ENCODE peak calls at places on chromosomes 7 and 10, in eight cellular contexts. V is LoVo; O is posterior vena cava; P is activated T-helper 9 cell treated with anti-CD3 and anti-CD28 coated beads, Interleukin-2, amount 50 U/mL, for 16 hours; X is mucosa of gallbladder; T is H1; G is KG1; D is HCEC 1CT. K is an unnamed sample.

GRCh38 chr7:132516042-132516840 is 60.0 kb downstream of the PLXNA4 start:
- DNase-seq in V (peak; percentile 16), O (no peak), P (no peak), X (peak; percentile 65), T (no peak), G (no peak), D (no peak), K (no peak)

GRCh38 chr7:139691253-139691781 is 86.5 kb downstream of the HIPK2 start:
- DNase-seq in V (peak; percentile 14), O (no peak), P (no peak), X (peak; percentile 24), T (no peak), G (no peak), D (no peak), K (no peak)

GRCh38 chr10:122054046-122055025 is 65.4 kb downstream of the TACC2 start:
- DNase-seq in V (peak; percentile 48), O (peak; percentile 87), P (no peak), X (peak; percentile 57), T (peak; percentile 80), G (no peak), D (peak; percentile 75), K (no peak)

GRCh38 chr10:1419796-1420429 is 317.4 kb downstream of the ADARB2 start:
- DNase-seq in V (no peak), O (no peak), P (no peak), X (no peak), T (no peak), G (no peak), D (no peak), K (no peak)

GRCh38 chr10:73744690-73744994 is 470 bp downstream of the SEC24C start:
- DNase-seq in V (peak; percentile 53), O (peak; percentile 86), P (peak; percentile 42), X (peak; percentile 23), T (no peak), G (no peak), D (peak; percentile 53), K (no peak)

GRCh38 chr7:138865843-138866242 is 67.8 kb upstream of the ATP6V0A4 start:
- DNase-seq in V (no peak), O (no peak), P (no peak), X (no peak), T (peak; percentile 58), G (peak; percentile 6), D (no peak), K (no peak)

GRCh38 chr10:30862486-30862885 is 169.2 kb downstream of the ZNF438 start:
- DNase-seq in V (no peak), O (no peak), P (no peak), X (no peak), T (no peak), G (no peak), D (peak; percentile 90), K (no peak)

GRCh38 chr10:73865107-73865458 is 9.3 kb downstream of the CAMK2G start:
- DNase-seq in V (no peak), O (no peak), P (no peak), X (no peak), T (no peak), G (no peak), D (no peak), K (no peak)

GRCh38 chr10:74439213-74439612 is 288.2 kb downstream of the ADK start:
- DNase-seq in V (no peak), O (no peak), P (no peak), X (no peak), T (no peak), G (no peak), D (no peak), K (peak; percentile 71)

GRCh38 chr7:154841731-154842331 is 161.1 kb downstream of the PAXIP1 start:
- DNase-seq in V (no peak), O (no peak), P (no peak), X (no peak), T (no peak), G (no peak), D (no peak), K (no peak)

GRCh38 chr10:47277352-47278151 is 22.4 kb upstream of the GDF10 start:
- DNase-seq in V (no peak), O (no peak), P (no peak), X (no peak), T (no peak), G (no peak), D (no peak), K (no peak)

GRCh38 chr10:68156373-68157185 is 47.3 kb downstream of the MYPN start:
- DNase-seq in V (peak; percentile 54), O (no peak), P (peak; percentile 30), X (peak; percentile 78), T (no peak), G (peak; percentile 3), D (peak; percentile 65), K (peak; percentile 40)

GRCh38 chr10:77405771-77406241 is 231.8 kb downstream of the KCNMA1 start:
- DNase-seq in V (peak; percentile 20), O (peak; percentile 89), P (no peak), X (peak; percentile 82), T (peak; percentile 77), G (no peak), D (peak; percentile 75), K (no peak)

GRCh38 chr7:106058925-106059324 is 53.2 kb downstream of the SYPL1 start:
- DNase-seq in V (no peak), O (peak; percentile 23), P (no peak), X (no peak), T (no peak), G (no peak), D (no peak), K (no peak)

GRCh38 chr10:97708976-97709745 is 4.4 kb upstream of the MARVELD1 start:
- DNase-seq in V (peak; percentile 60), O (peak; percentile 88), P (no peak), X (peak; percentile 84), T (peak; percentile 84), G (no peak), D (peak; percentile 80), K (no peak)

GRCh38 chr10:13924020-13924725 is 337.4 kb downstream of the PRPF18 start:
- DNase-seq in V (no peak), O (no peak), P (no peak), X (no peak), T (no peak), G (no peak), D (peak; percentile 97), K (no peak)

GRCh38 chr10:8310930-8311329 is 256.4 kb downstream of the GATA3 start:
- DNase-seq in V (no peak), O (no peak), P (no peak), X (no peak), T (no peak), G (no peak), D (no peak), K (no peak)

GRCh38 chr7:24786941-24787340 is 29.7 kb upstream of the GSDME start:
- DNase-seq in V (no peak), O (peak; percentile 86), P (no peak), X (no peak), T (no peak), G (no peak), D (peak; percentile 94), K (no peak)

GRCh38 chr7:139457153-139457946 is 26.1 kb downstream of the KLRG2 start:
- DNase-seq in V (peak; percentile 71), O (no peak), P (no peak), X (no peak), T (no peak), G (no peak), D (peak; percentile 47), K (no peak)

K was measured in SK-N-MC.